ENCODE peak calls at places on chromosomes 7 and 10, in seven cellular contexts. F, U, W, K, V, P and C are unnamed samples.

GRCh38 chr10:91694170-91694794 is 61.4 kb upstream of the PPP1R3C start:
- DNase-seq in F (peak; percentile 59), U (peak; percentile 18), W (no peak), K (no peak), V (no peak), P (peak; percentile 68), C (peak; percentile 57)

GRCh38 chr10:1328409-1328808 is 272.2 kb downstream of the WDR37 start:
- DNase-seq in F (no peak), U (no peak), W (no peak), K (no peak), V (no peak), P (no peak), C (no peak)

GRCh38 chr7:26675143-26675887 is 189.1 kb downstream of the SKAP2 start:
- DNase-seq in F (no peak), U (no peak), W (no peak), K (no peak), V (no peak), P (no peak), C (no peak)

GRCh38 chr7:135236727-135237126 is 3.1 kb downstream of the STRA8 start:
- DNase-seq in F (no peak), U (no peak), W (no peak), K (no peak), V (peak; percentile 5), P (no peak), C (peak; percentile 21)

GRCh38 chr7:28847681-28848080 is 110.4 kb downstream of the TRIL start:
- DNase-seq in F (no peak), U (no peak), W (no peak), K (no peak), V (no peak), P (no peak), C (no peak)

GRCh38 chr7:79495544-79496272 is 42.2 kb upstream of the MAGI2 start:
- DNase-seq in F (no peak), U (no peak), W (no peak), K (peak; percentile 75), V (no peak), P (peak; percentile 83), C (peak; percentile 59)

GRCh38 chr7:108004220-108005142 is 1.5 kb upstream of the LAMB1 start:
- DNase-seq in F (peak; percentile 58), U (no peak), W (peak; percentile 68), K (no peak), V (no peak), P (peak; percentile 78), C (peak; percentile 67)

GRCh38 chr10:111677747-111678146 is 505.8 kb downstream of the GPAM start:
- DNase-seq in F (no peak), U (no peak), W (no peak), K (no peak), V (no peak), P (no peak), C (peak; percentile 37)

GRCh38 chr10:70267161-70267933 is 16.5 kb downstream of the NPFFR1 start:
- DNase-seq in F (peak; percentile 76), U (no peak), W (no peak), K (peak; percentile 94), V (no peak), P (peak; percentile 87), C (peak; percentile 91)